ENCODE peak calls at places on chromosome 1, in eight cellular contexts. I is GM23338, S is HCT116, V is hepatocyte, G is OCI-LY7, O is PC-3, B is GM23248, F is MM.1S. K is an unnamed sample.
A peak's percentile ranks its signal among the peaks of the same experiment; 100 is the strongest.

GRCh38 chr1:30314591-30314990 is 408.8 kb downstream of the MATN1 start:
- DNase-seq in I (no peak), S (no peak), V (no peak), G (no peak), O (no peak), B (no peak), F (no peak), K (no peak)

GRCh38 chr1:205247130-205247921 is 19.6 kb downstream of the TMCC2 start:
- DNase-seq in I (no peak), S (no peak), V (no peak), G (no peak), O (no peak), B (no peak), F (peak; percentile 88), K (no peak)

GRCh38 chr1:19344831-19345230 is 32.7 kb downstream of the SLC66A1 start:
- DNase-seq in I (no peak), S (no peak), V (no peak), G (no peak), O (no peak), B (no peak), F (no peak), K (no peak)

GRCh38 chr1:103267893-103268292 is 159.6 kb upstream of the COL11A1 start:
- DNase-seq in I (peak; percentile 66), S (no peak), V (no peak), G (peak; percentile 4), O (peak; percentile 2), B (no peak), F (no peak), K (peak; percentile 7)

GRCh38 chr1:225580180-225581099 is 72.5 kb downstream of the ENAH start:
- DNase-seq in I (no peak), S (no peak), V (no peak), G (no peak), O (no peak), B (no peak), F (no peak), K (no peak)

GRCh38 chr1:68815632-68816031 is 318.8 kb upstream of the DEPDC1 start:
- DNase-seq in I (no peak), S (no peak), V (no peak), G (no peak), O (no peak), B (no peak), F (no peak), K (no peak)

GRCh38 chr1:147539122-147539575 is 2.2 kb upstream of the BCL9 start:
- DNase-seq in I (no peak), S (peak; percentile 85), V (peak; percentile 79), G (no peak), O (peak; percentile 95), B (peak; percentile 98), F (no peak), K (no peak)

GRCh38 chr1:189356206-189356605 is 1121.5 kb downstream of the BRINP3 start:
- DNase-seq in I (no peak), S (no peak), V (no peak), G (no peak), O (no peak), B (no peak), F (no peak), K (no peak)

GRCh38 chr1:86567341-86567740 is 20.5 kb downstream of the CLCA4 start:
- DNase-seq in I (no peak), S (no peak), V (no peak), G (no peak), O (peak; percentile 8), B (no peak), F (no peak), K (no peak)

GRCh38 chr1:28860332-28861073 is 48.5 kb downstream of the OPRD1 start:
- DNase-seq in I (no peak), S (no peak), V (peak; percentile 86), G (no peak), O (peak; percentile 58), B (peak; percentile 33), F (no peak), K (no peak)

GRCh38 chr1:15803380-15803779 is 4.1 kb downstream of the UQCRHL start:
- DNase-seq in I (peak; percentile 82), S (peak; percentile 58), V (peak; percentile 48), G (peak; percentile 63), O (peak; percentile 59), B (peak; percentile 50), F (peak; percentile 18), K (peak; percentile 71)

GRCh38 chr1:116909511-116910378 is at the start of gene PTGFRN:
- DNase-seq in I (peak; percentile 88), S (peak; percentile 6), V (peak; percentile 83), G (no peak), O (peak; percentile 71), B (peak; percentile 78), F (no peak), K (peak; percentile 91)

GRCh38 chr1:7515175-7515574 is 255.9 kb upstream of the VAMP3 start:
- DNase-seq in I (no peak), S (no peak), V (no peak), G (no peak), O (no peak), B (no peak), F (no peak), K (no peak)

GRCh38 chr1:82264762-82265161 is 464.0 kb downstream of the ADGRL2 start:
- DNase-seq in I (no peak), S (no peak), V (no peak), G (no peak), O (no peak), B (no peak), F (no peak), K (no peak)

GRCh38 chr1:9275567-9276034 is 17.1 kb upstream of the SPSB1 start:
- DNase-seq in I (no peak), S (peak; percentile 42), V (no peak), G (peak; percentile 34), O (peak; percentile 64), B (peak; percentile 92), F (peak; percentile 96), K (no peak)

GRCh38 chr1:26829214-26829911 is 2.9 kb downstream of the ZDHHC18 start:
- DNase-seq in I (no peak), S (no peak), V (no peak), G (no peak), O (no peak), B (no peak), F (no peak), K (peak; percentile 33)

GRCh38 chr1:156643266-156644092 is 1.6 kb downstream of the BCAN start:
- DNase-seq in I (no peak), S (no peak), V (no peak), G (no peak), O (no peak), B (no peak), F (no peak), K (no peak)

DNA sequence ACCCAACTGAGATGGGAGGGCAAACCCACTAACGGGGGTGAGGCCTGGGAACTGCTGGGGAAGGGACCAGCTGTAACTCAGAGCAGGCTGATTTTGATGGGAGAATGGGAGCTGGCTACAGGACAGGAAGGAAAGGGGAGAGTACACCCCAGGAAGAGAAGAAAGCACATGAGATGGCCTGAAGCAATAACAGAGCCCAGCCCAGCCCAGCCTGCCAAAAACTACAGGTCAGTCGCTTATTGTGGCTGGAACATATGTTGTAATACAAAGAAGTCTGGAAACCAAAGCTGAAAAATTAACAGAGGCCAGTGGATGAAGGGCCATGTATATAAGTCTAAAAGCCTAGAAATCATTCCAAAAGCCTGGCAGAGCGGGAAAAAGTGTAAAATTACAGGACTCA is 1.6 kb downstream of the ITLN2 start:
- DNase-seq in I (no peak), S (no peak), V (no peak), G (no peak), O (no peak), B (peak; percentile 10), F (no peak), K (no peak)
- TF ChIP-seq EZH2phosphoT487 in I (no peak), S (no peak), V (no peak), G (no peak), O (no peak), B (no peak), F (no peak), K (no peak)

GRCh38 chr1:42928859-42929258 is 29.8 kb downstream of the SLC2A1 start:
- DNase-seq in I (no peak), S (no peak), V (peak; percentile 3), G (no peak), O (no peak), B (no peak), F (no peak), K (no peak)
- H3K4me1 ChIP-seq in I (peaks cover 40% of the 10 kb centered on the region), S (peaks cover 32% of the 10 kb centered on the region), V (peaks cover 17% of the 10 kb centered on the region), G (peaks cover 44% of the 10 kb centered on the region), O (peaks cover 39% of the 10 kb centered on the region), B (no peaks in the 10 kb centered on the region), F (peaks cover 17% of the 10 kb centered on the region), K (peaks cover 23% of the 10 kb centered on the region)

GRCh38 chr1:43833013-43833412 is 100.6 kb upstream of the ARTN start:
- DNase-seq in I (no peak), S (no peak), V (no peak), G (no peak), O (no peak), B (no peak), F (no peak), K (no peak)

GRCh38 chr1:43834280-43835140 is 99.1 kb upstream of the ARTN start:
- DNase-seq in I (no peak), S (no peak), V (no peak), G (peak; percentile 40), O (peak; percentile 86), B (peak; percentile 89), F (no peak), K (peak; percentile 21)

GRCh38 chr1:43835141-43836021 is 98.2 kb upstream of the ARTN start:
- DNase-seq in I (peak; percentile 38), S (peak; percentile 68), V (no peak), G (peak; percentile 57), O (peak; percentile 95), B (peak; percentile 95), F (peak; percentile 58), K (no peak)

GRCh38 chr1:43830802-43831201 is 102.8 kb upstream of the ARTN start:
- DNase-seq in I (no peak), S (no peak), V (no peak), G (no peak), O (peak; percentile 80), B (no peak), F (no peak), K (no peak)

GRCh38 chr1:43831866-43832654 is 101.5 kb upstream of the ARTN start:
- DNase-seq in I (no peak), S (no peak), V (no peak), G (no peak), O (peak; percentile 23), B (no peak), F (peak; percentile 88), K (no peak)
- TF ChIP-seq EZH2phosphoT487 in I (no peak), S (no peak), V (no peak), G (no peak), O (no peak), B (no peak), F (no peak), K (no peak)

GRCh38 chr1:115165776-115166175 is 76.5 kb upstream of the TSPAN2 start:
- DNase-seq in I (no peak), S (no peak), V (no peak), G (no peak), O (no peak), B (no peak), F (no peak), K (no peak)

GRCh38 chr1:115168026-115168425 is 78.7 kb upstream of the TSPAN2 start:
- DNase-seq in I (no peak), S (no peak), V (no peak), G (no peak), O (peak; percentile 80), B (peak; percentile 70), F (no peak), K (no peak)

GRCh38 chr1:115164940-115165718 is 75.8 kb upstream of the TSPAN2 start:
- DNase-seq in I (no peak), S (no peak), V (no peak), G (no peak), O (no peak), B (no peak), F (no peak), K (no peak)

GRCh38 chr1:115164484-115164883 is 75.2 kb upstream of the TSPAN2 start:
- DNase-seq in I (no peak), S (no peak), V (no peak), G (no peak), O (no peak), B (no peak), F (no peak), K (no peak)

GRCh38 chr1:115166531-115167091 is 77.3 kb upstream of the TSPAN2 start:
- DNase-seq in I (peak; percentile 45), S (no peak), V (no peak), G (no peak), O (peak; percentile 53), B (peak; percentile 62), F (no peak), K (no peak)
- H3K4me1 ChIP-seq in I (no peaks in the 10 kb centered on the region), S (no peaks in the 10 kb centered on the region), V (peaks cover 4% of the 10 kb centered on the region), G (no peaks in the 10 kb centered on the region), O (peaks cover 40% of the 10 kb centered on the region), B (peaks cover 61% of the 10 kb centered on the region), F (no peaks in the 10 kb centered on the region), K (no peaks in the 10 kb centered on the region)

K was measured in neural progenitor cell.